ENCODE peak calls at places on chromosomes 7 and 10, in five cellular contexts. A, D, C, S and G are unnamed samples.
A peak's percentile ranks its signal among the peaks of the same experiment; 100 is the strongest.

GRCh38 chr7:100679927-100680588 is 6.5 kb downstream of the GNB2 start:
- DNase-seq in A (no peak), D (no peak), C (no peak), S (no peak), G (no peak)

GRCh38 chr10:17708806-17709205 is 43.2 kb upstream of the TMEM236 start:
- DNase-seq in A (no peak), D (no peak), C (no peak), S (no peak), G (no peak)

GRCh38 chr7:91566333-91566732 is 302.1 kb downstream of the FZD1 start:
- DNase-seq in A (no peak), D (no peak), C (no peak), S (no peak), G (no peak)

GRCh38 chr10:53003094-53003493 is 230.5 kb upstream of the MBL2 start:
- DNase-seq in A (no peak), D (no peak), C (no peak), S (peak; percentile 21), G (no peak)

GRCh38 chr10:77168861-77169260 is 468.7 kb downstream of the KCNMA1 start:
- DNase-seq in A (no peak), D (no peak), C (no peak), S (peak; percentile 75), G (no peak)

GRCh38 chr7:31029674-31030073 is 22.4 kb upstream of the ADCYAP1R1 start:
- DNase-seq in A (no peak), D (no peak), C (no peak), S (no peak), G (no peak)

GRCh38 chr7:77327067-77327931 is 88.8 kb downstream of the GSAP start:
- DNase-seq in A (no peak), D (no peak), C (peak; percentile 72), S (peak; percentile 75), G (peak; percentile 21)

GRCh38 chr7:130009848-130010688 is 41.1 kb downstream of the ZC3HC1 start:
- DNase-seq in A (no peak), D (peak; percentile 52), C (peak; percentile 77), S (peak; percentile 99), G (peak; percentile 70)

GRCh38 chr7:132455306-132455705 is 121.0 kb downstream of the PLXNA4 start:
- DNase-seq in A (no peak), D (no peak), C (no peak), S (no peak), G (no peak)

GRCh38 chr7:137820156-137820555 is 26.6 kb downstream of the DGKI start:
- DNase-seq in A (no peak), D (no peak), C (no peak), S (no peak), G (no peak)

GRCh38 chr7:70776627-70777101 is 355.3 kb upstream of the GALNT17 start:
- DNase-seq in A (no peak), D (no peak), C (no peak), S (no peak), G (no peak)